ENCODE peak calls at places on chromosomes 4 and X, in eight cellular contexts. One of them, this sample, is unnamed.

GRCh38 chrX:74781507-74782034 is 143.7 kb downstream of the NEXMIF start:
- DNase-seq in sigmoid colon: no peak
- DNase-seq in transverse colon: no peak
- DNase-seq in prostate gland: no peak
- DNase-seq in GM23338: no peak
- DNase-seq in suprapubic skin: no peak
- DNase-seq in HepG2: no peak
- DNase-seq in SK-N-SH: no peak
- DNase-seq in this sample: no peak

GRCh38 chrX:120309873-120310730 is 1.2 kb downstream of the TMEM255A start:
- DNase-seq in SK-N-SH: peak; percentile 22
- DNase-seq in prostate gland: no peak
- DNase-seq in transverse colon: no peak
- DNase-seq in sigmoid colon: no peak
- DNase-seq in GM23338: peak; percentile 49
- DNase-seq in suprapubic skin: no peak
- DNase-seq in HepG2: no peak
- DNase-seq in this sample: no peak

GRCh38 chrX:134520860-134521390 is 61.0 kb downstream of the HPRT1 start:
- DNase-seq in transverse colon: peak; percentile 23
- DNase-seq in prostate gland: peak; percentile 6
- DNase-seq in sigmoid colon: no peak
- DNase-seq in SK-N-SH: peak; percentile 61
- DNase-seq in suprapubic skin: no peak
- DNase-seq in GM23338: peak; percentile 80
- DNase-seq in HepG2: peak; percentile 34
- DNase-seq in this sample: no peak

GRCh38 chr4:133592106-133592505 is 443.0 kb downstream of the PCDH10 start:
- DNase-seq in GM23338: no peak
- DNase-seq in SK-N-SH: no peak
- DNase-seq in sigmoid colon: no peak
- DNase-seq in suprapubic skin: no peak
- DNase-seq in HepG2: no peak
- DNase-seq in prostate gland: no peak
- DNase-seq in transverse colon: no peak
- DNase-seq in this sample: no peak

GRCh38 chr4:132865458-132865857 is 283.6 kb upstream of the PCDH10 start:
- DNase-seq in SK-N-SH: no peak
- DNase-seq in GM23338: no peak
- DNase-seq in HepG2: no peak
- DNase-seq in sigmoid colon: no peak
- DNase-seq in prostate gland: no peak
- DNase-seq in suprapubic skin: no peak
- DNase-seq in transverse colon: no peak
- DNase-seq in this sample: no peak

GRCh38 chr4:106898621-106899230 is 137.4 kb downstream of the DKK2 start:
- DNase-seq in prostate gland: no peak
- DNase-seq in suprapubic skin: no peak
- DNase-seq in sigmoid colon: no peak
- DNase-seq in transverse colon: peak; percentile 12
- DNase-seq in SK-N-SH: peak; percentile 33
- DNase-seq in HepG2: peak; percentile 32
- DNase-seq in GM23338: peak; percentile 85
- DNase-seq in this sample: no peak

GRCh38 chr4:52343595-52343994 is 292.5 kb downstream of the SPATA18 start:
- DNase-seq in SK-N-SH: no peak
- DNase-seq in HepG2: no peak
- DNase-seq in GM23338: no peak
- DNase-seq in prostate gland: no peak
- DNase-seq in transverse colon: no peak
- DNase-seq in suprapubic skin: no peak
- DNase-seq in sigmoid colon: no peak
- DNase-seq in this sample: no peak

GRCh38 chrX:154750301-154751120 is at the start of gene GAB3:
- DNase-seq in transverse colon: peak; percentile 46
- DNase-seq in prostate gland: no peak
- DNase-seq in SK-N-SH: peak; percentile 65
- DNase-seq in HepG2: no peak
- DNase-seq in sigmoid colon: no peak
- DNase-seq in suprapubic skin: no peak
- DNase-seq in GM23338: peak; percentile 55
- DNase-seq in this sample: no peak

GRCh38 chr4:1862055-1862911 is 6.3 kb upstream of the LETM1 start:
- DNase-seq in sigmoid colon: no peak
- DNase-seq in suprapubic skin: no peak
- DNase-seq in HepG2: no peak
- DNase-seq in prostate gland: no peak
- DNase-seq in SK-N-SH: no peak
- DNase-seq in GM23338: peak; percentile 49
- DNase-seq in transverse colon: no peak
- DNase-seq in this sample: no peak

GRCh38 chr4:102344520-102344954 is 745 bp downstream of the SLC39A8 start:
- DNase-seq in HepG2: no peak
- DNase-seq in sigmoid colon: peak; percentile 75
- DNase-seq in transverse colon: peak; percentile 71
- DNase-seq in SK-N-SH: peak; percentile 84
- DNase-seq in suprapubic skin: peak; percentile 84
- DNase-seq in GM23338: peak; percentile 68
- DNase-seq in prostate gland: peak; percentile 28
- DNase-seq in this sample: peak; percentile 59

GRCh38 chrX:140548985-140549384 is 44.1 kb upstream of the SOX3 start:
- DNase-seq in GM23338: no peak
- DNase-seq in suprapubic skin: no peak
- DNase-seq in prostate gland: no peak
- DNase-seq in SK-N-SH: no peak
- DNase-seq in HepG2: no peak
- DNase-seq in transverse colon: no peak
- DNase-seq in sigmoid colon: no peak
- DNase-seq in this sample: no peak

GRCh38 chrX:154466907-154467306 is 8.8 kb downstream of the PLXNA3 start:
- DNase-seq in GM23338: no peak
- DNase-seq in HepG2: no peak
- DNase-seq in transverse colon: no peak
- DNase-seq in sigmoid colon: no peak
- DNase-seq in suprapubic skin: no peak
- DNase-seq in prostate gland: no peak
- DNase-seq in SK-N-SH: no peak
- DNase-seq in this sample: no peak

GRCh38 chr4:10458190-10458589 is 964 bp upstream of the ZNF518B start:
- DNase-seq in transverse colon: no peak
- DNase-seq in prostate gland: no peak
- DNase-seq in SK-N-SH: no peak
- DNase-seq in GM23338: peak; percentile 37
- DNase-seq in sigmoid colon: no peak
- DNase-seq in suprapubic skin: no peak
- DNase-seq in HepG2: no peak
- DNase-seq in this sample: no peak

GRCh38 chr4:127555106-127555505 is 77.7 kb upstream of the INTU start:
- DNase-seq in GM23338: no peak
- DNase-seq in SK-N-SH: no peak
- DNase-seq in suprapubic skin: no peak
- DNase-seq in prostate gland: no peak
- DNase-seq in sigmoid colon: no peak
- DNase-seq in transverse colon: no peak
- DNase-seq in HepG2: no peak
- DNase-seq in this sample: no peak

GRCh38 chr4:88802138-88802537 is 104.5 kb upstream of the NAP1L5 start:
- DNase-seq in transverse colon: no peak
- DNase-seq in suprapubic skin: no peak
- DNase-seq in HepG2: no peak
- DNase-seq in GM23338: no peak
- DNase-seq in sigmoid colon: no peak
- DNase-seq in SK-N-SH: no peak
- DNase-seq in prostate gland: no peak
- DNase-seq in this sample: no peak

GRCh38 chrX:94551831-94552230 is 877.8 kb downstream of the FAM133A start:
- DNase-seq in prostate gland: no peak
- DNase-seq in sigmoid colon: no peak
- DNase-seq in GM23338: no peak
- DNase-seq in SK-N-SH: no peak
- DNase-seq in suprapubic skin: no peak
- DNase-seq in HepG2: no peak
- DNase-seq in transverse colon: no peak
- DNase-seq in this sample: no peak

GRCh38 chrX:19811807-19812604 is 75.4 kb downstream of the SH3KBP1 start:
- DNase-seq in suprapubic skin: no peak
- DNase-seq in HepG2: no peak
- DNase-seq in prostate gland: no peak
- DNase-seq in SK-N-SH: no peak
- DNase-seq in GM23338: no peak
- DNase-seq in transverse colon: no peak
- DNase-seq in sigmoid colon: no peak
- DNase-seq in this sample: no peak

GRCh38 chrX:19810370-19810769 is 77.0 kb downstream of the SH3KBP1 start:
- DNase-seq in transverse colon: no peak
- DNase-seq in sigmoid colon: no peak
- DNase-seq in prostate gland: no peak
- DNase-seq in GM23338: no peak
- DNase-seq in suprapubic skin: no peak
- DNase-seq in SK-N-SH: peak; percentile 48
- DNase-seq in HepG2: no peak
- DNase-seq in this sample: no peak

GRCh38 chrX:19814778-19815177 is 72.6 kb downstream of the SH3KBP1 start:
- DNase-seq in GM23338: no peak
- DNase-seq in suprapubic skin: no peak
- DNase-seq in prostate gland: no peak
- DNase-seq in SK-N-SH: no peak
- DNase-seq in transverse colon: no peak
- DNase-seq in sigmoid colon: no peak
- DNase-seq in HepG2: no peak
- DNase-seq in this sample: no peak

GRCh38 chrX:19810809-19811208 is 76.6 kb downstream of the SH3KBP1 start:
- DNase-seq in GM23338: no peak
- DNase-seq in suprapubic skin: no peak
- DNase-seq in SK-N-SH: no peak
- DNase-seq in transverse colon: no peak
- DNase-seq in HepG2: peak; percentile 16
- DNase-seq in sigmoid colon: no peak
- DNase-seq in prostate gland: no peak
- DNase-seq in this sample: no peak

GRCh38 chrX:19814240-19814639 is 73.2 kb downstream of the SH3KBP1 start:
- DNase-seq in sigmoid colon: no peak
- DNase-seq in SK-N-SH: no peak
- DNase-seq in GM23338: peak; percentile 58
- DNase-seq in HepG2: peak; percentile 2
- DNase-seq in suprapubic skin: no peak
- DNase-seq in prostate gland: no peak
- DNase-seq in transverse colon: no peak
- DNase-seq in this sample: no peak
- H3K4me1 ChIP-seq in sigmoid colon: no peaks in the 10 kb centered on the region
- H3K4me1 ChIP-seq in SK-N-SH: peaks cover 12% of the 10 kb centered on the region
- H3K4me1 ChIP-seq in GM23338: no peaks in the 10 kb centered on the region
- H3K4me1 ChIP-seq in HepG2: peaks cover 13% of the 10 kb centered on the region
- H3K4me1 ChIP-seq in suprapubic skin: no peaks in the 10 kb centered on the region
- H3K4me1 ChIP-seq in prostate gland: no peaks in the 10 kb centered on the region
- H3K4me1 ChIP-seq in transverse colon: no peaks in the 10 kb centered on the region
- H3K4me1 ChIP-seq in this sample: no peaks in the 10 kb centered on the region

DNA sequence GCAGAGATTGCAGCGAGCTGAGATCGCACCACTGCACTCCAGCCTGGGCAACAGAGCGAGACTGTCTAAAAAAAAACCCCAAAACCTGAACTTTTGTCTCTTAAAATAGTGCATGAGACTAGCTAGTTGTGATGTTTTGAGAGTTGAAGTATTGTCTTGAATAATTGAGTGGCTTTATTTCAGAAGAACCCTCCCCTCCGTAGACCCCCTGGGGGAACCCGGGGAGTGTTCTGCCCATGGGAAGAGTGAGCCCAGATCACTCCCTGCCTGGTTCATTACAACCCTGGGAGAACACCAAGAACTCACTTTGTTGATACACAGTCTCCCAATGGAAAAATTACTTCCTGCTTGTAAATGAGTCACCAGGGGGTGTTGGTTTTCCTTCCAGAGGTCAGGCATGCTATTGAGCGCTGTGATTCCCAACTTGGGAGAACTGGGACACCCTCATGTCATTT is 65.3 kb upstream of the SHISA3 start:
- DNase-seq in GM23338: no peak
- DNase-seq in prostate gland: no peak
- DNase-seq in transverse colon: no peak
- DNase-seq in sigmoid colon: peak; percentile 65
- DNase-seq in SK-N-SH: no peak
- DNase-seq in suprapubic skin: no peak
- DNase-seq in HepG2: no peak
- DNase-seq in this sample: no peak
- TF ChIP-seq POLR2AphosphoS5 in GM23338: no peak
- TF ChIP-seq POLR2AphosphoS5 in prostate gland: peak; percentile 57
- TF ChIP-seq POLR2AphosphoS5 in transverse colon: no peak
- TF ChIP-seq POLR2AphosphoS5 in sigmoid colon: no peak
- TF ChIP-seq POLR2AphosphoS5 in SK-N-SH: no peak
- TF ChIP-seq POLR2AphosphoS5 in suprapubic skin: no peak
- TF ChIP-seq POLR2AphosphoS5 in HepG2: no peak
- TF ChIP-seq POLR2AphosphoS5 in this sample: no peak

GRCh38 chrX:110317079-110317819 is 636 bp downstream of the AMMECR1 start:
- DNase-seq in prostate gland: peak; percentile 5
- DNase-seq in suprapubic skin: peak; percentile 72
- DNase-seq in transverse colon: peak; percentile 17
- DNase-seq in HepG2: no peak
- DNase-seq in sigmoid colon: peak; percentile 63
- DNase-seq in GM23338: peak; percentile 29
- DNase-seq in SK-N-SH: peak; percentile 55
- DNase-seq in this sample: no peak
- H3K4me1 ChIP-seq in prostate gland: no peaks in the 10 kb centered on the region
- H3K4me1 ChIP-seq in suprapubic skin: peaks cover 8% of the 10 kb centered on the region
- H3K4me1 ChIP-seq in transverse colon: no peaks in the 10 kb centered on the region
- H3K4me1 ChIP-seq in HepG2: peaks cover 27% of the 10 kb centered on the region
- H3K4me1 ChIP-seq in sigmoid colon: no peaks in the 10 kb centered on the region
- H3K4me1 ChIP-seq in GM23338: peaks cover 66% of the 10 kb centered on the region
- H3K4me1 ChIP-seq in SK-N-SH: no peaks in the 10 kb centered on the region
- H3K4me1 ChIP-seq in this sample: no peaks in the 10 kb centered on the region

GRCh38 chrX:123425471-123425870 is 241.4 kb downstream of the GRIA3 start:
- DNase-seq in SK-N-SH: no peak
- DNase-seq in transverse colon: no peak
- DNase-seq in prostate gland: no peak
- DNase-seq in GM23338: no peak
- DNase-seq in HepG2: no peak
- DNase-seq in sigmoid colon: no peak
- DNase-seq in suprapubic skin: no peak
- DNase-seq in this sample: no peak

GRCh38 chrX:123425904-123426303 is 241.8 kb downstream of the GRIA3 start:
- DNase-seq in SK-N-SH: no peak
- DNase-seq in sigmoid colon: no peak
- DNase-seq in suprapubic skin: no peak
- DNase-seq in prostate gland: no peak
- DNase-seq in HepG2: no peak
- DNase-seq in GM23338: no peak
- DNase-seq in transverse colon: no peak
- DNase-seq in this sample: no peak

GRCh38 chrX:123422875-123423274 is 238.8 kb downstream of the GRIA3 start:
- DNase-seq in prostate gland: no peak
- DNase-seq in sigmoid colon: no peak
- DNase-seq in GM23338: peak; percentile 28
- DNase-seq in SK-N-SH: peak; percentile 14
- DNase-seq in HepG2: peak; percentile 1
- DNase-seq in transverse colon: peak; percentile 16
- DNase-seq in suprapubic skin: no peak
- DNase-seq in this sample: no peak

DNA sequence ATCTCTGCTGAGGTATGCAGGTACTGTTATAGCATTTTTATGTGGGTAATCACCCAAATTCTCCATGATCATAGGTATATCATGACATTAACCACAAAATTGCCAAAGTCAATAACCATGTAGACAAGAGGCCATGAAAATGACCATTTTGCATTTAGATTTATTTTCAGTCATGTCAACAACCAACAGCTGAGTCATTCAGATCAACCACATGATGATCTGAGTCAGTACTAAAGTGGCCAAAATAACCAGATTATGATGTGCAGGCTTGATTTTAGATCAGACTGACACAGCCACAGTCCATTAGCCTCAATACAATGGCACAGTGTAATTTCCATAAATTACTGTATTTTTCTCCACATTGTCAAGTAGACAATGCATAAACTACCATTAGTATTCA is 240.5 kb downstream of the GRIA3 start:
- DNase-seq in suprapubic skin: no peak
- DNase-seq in prostate gland: no peak
- DNase-seq in HepG2: no peak
- DNase-seq in transverse colon: no peak
- DNase-seq in SK-N-SH: no peak
- DNase-seq in GM23338: no peak
- DNase-seq in sigmoid colon: no peak
- DNase-seq in this sample: no peak
- TF ChIP-seq POLR2AphosphoS5 in suprapubic skin: no peak
- TF ChIP-seq POLR2AphosphoS5 in prostate gland: no peak
- TF ChIP-seq POLR2AphosphoS5 in HepG2: no peak
- TF ChIP-seq POLR2AphosphoS5 in transverse colon: no peak
- TF ChIP-seq POLR2AphosphoS5 in SK-N-SH: no peak
- TF ChIP-seq POLR2AphosphoS5 in GM23338: no peak
- TF ChIP-seq POLR2AphosphoS5 in sigmoid colon: no peak
- TF ChIP-seq POLR2AphosphoS5 in this sample: no peak

This sample was measured in breast epithelium.